ENCODE peak calls at places on chromosomes 2 and 18, in nine cellular contexts. K, Z, N, G, E, Q, R, O and B are unnamed samples.

GRCh38 chr18:45957100-45957499 is 10.0 kb downstream of the EPG5 start:
- DNase-seq in K (no peak), Z (no peak), N (no peak), G (no peak), E (no peak), Q (no peak), R (no peak), O (no peak), B (no peak)

GRCh38 chr2:239203443-239204142 is 197.2 kb downstream of the HDAC4 start:
- DNase-seq in K (no peak), Z (no peak), N (no peak), G (no peak), E (no peak), Q (no peak), R (no peak), O (no peak), B (no peak)

GRCh38 chr18:50880108-50880465 is 1.2 kb downstream of the ME2 start:
- DNase-seq in K (no peak), Z (no peak), N (no peak), G (no peak), E (no peak), Q (no peak), R (no peak), O (peak; percentile 20), B (no peak)

GRCh38 chr2:205754924-205755321 is 72.6 kb downstream of the NRP2 start:
- DNase-seq in K (no peak), Z (peak; percentile 62), N (no peak), G (peak; percentile 19), E (peak; percentile 39), Q (no peak), R (no peak), O (no peak), B (no peak)

GRCh38 chr2:187003038-187003543 is 154.1 kb upstream of the ZSWIM2 start:
- DNase-seq in K (no peak), Z (no peak), N (no peak), G (peak; percentile 49), E (no peak), Q (no peak), R (no peak), O (no peak), B (no peak)

GRCh38 chr2:51103205-51103604 is 71.3 kb upstream of the NRXN1 start:
- DNase-seq in K (no peak), Z (peak; percentile 4), N (no peak), G (no peak), E (peak; percentile 7), Q (peak; percentile 46), R (no peak), O (peak; percentile 74), B (no peak)

GRCh38 chr2:51006641-51007040 is 25.3 kb downstream of the NRXN1 start:
- DNase-seq in K (no peak), Z (no peak), N (no peak), G (no peak), E (no peak), Q (no peak), R (no peak), O (peak; percentile 32), B (no peak)

GRCh38 chr2:235070063-235070706 is 118.4 kb downstream of the SH3BP4 start:
- DNase-seq in K (no peak), Z (no peak), N (no peak), G (no peak), E (no peak), Q (no peak), R (no peak), O (peak; percentile 57), B (peak; percentile 18)

GRCh38 chr18:70423120-70423519 is 134.3 kb downstream of the SOCS6 start:
- DNase-seq in K (no peak), Z (no peak), N (no peak), G (no peak), E (peak; percentile 16), Q (no peak), R (no peak), O (no peak), B (no peak)

GRCh38 chr18:63477972-63478371 is 1.2 kb downstream of the SERPINB5 start:
- DNase-seq in K (no peak), Z (no peak), N (no peak), G (no peak), E (no peak), Q (no peak), R (no peak), O (no peak), B (no peak)
- H3K4me3 ChIP-seq in K (no peak overlapping the region), Z (peak overlapping the region; percentile 67), N (no peak overlapping the region), G (no peak overlapping the region), E (no peak overlapping the region), Q (no peak overlapping the region), R (no peak overlapping the region), O (no peak overlapping the region), B (no peak overlapping the region)

GRCh38 chr2:47486858-47487497 is 84.0 kb downstream of the MSH2 start:
- DNase-seq in K (no peak), Z (no peak), N (no peak), G (no peak), E (no peak), Q (no peak), R (no peak), O (no peak), B (no peak)

GRCh38 chr2:47485751-47486300 is 82.9 kb downstream of the MSH2 start:
- DNase-seq in K (no peak), Z (no peak), N (no peak), G (no peak), E (no peak), Q (no peak), R (no peak), O (no peak), B (no peak)

GRCh38 chr2:47479863-47480262 is 76.9 kb downstream of the MSH2 start:
- DNase-seq in K (no peak), Z (no peak), N (no peak), G (no peak), E (no peak), Q (no peak), R (no peak), O (no peak), B (no peak)

GRCh38 chr2:47485177-47485576 is 82.2 kb downstream of the MSH2 start:
- DNase-seq in K (no peak), Z (no peak), N (no peak), G (no peak), E (no peak), Q (no peak), R (no peak), O (no peak), B (no peak)

DNA sequence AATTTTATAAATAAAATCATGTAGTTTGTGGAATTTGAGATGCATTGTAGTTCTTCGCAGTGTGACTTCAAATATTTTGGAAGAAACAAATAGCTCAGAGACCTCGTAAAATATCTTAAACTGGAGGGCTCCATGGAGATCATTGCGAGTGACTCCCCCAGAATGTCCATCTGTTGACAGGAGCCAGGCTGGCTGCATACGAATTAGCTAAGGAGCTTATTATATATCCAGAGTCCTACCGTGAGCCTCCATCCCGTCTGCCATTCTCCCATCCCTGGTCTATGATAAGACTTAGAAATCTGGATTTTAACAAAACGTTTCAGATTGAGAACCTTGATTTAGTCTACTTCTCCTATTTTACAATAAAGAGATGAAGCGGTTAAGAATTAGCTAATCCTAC is 80.2 kb downstream of the MSH2 start:
- DNase-seq in K (no peak), Z (no peak), N (no peak), G (no peak), E (no peak), Q (no peak), R (no peak), O (no peak), B (no peak)
- H3K36me3 ChIP-seq in K (peaks cover 5% of the 10 kb centered on the region), Z (peaks cover 16% of the 10 kb centered on the region), N (no peaks in the 10 kb centered on the region), G (peaks cover 57% of the 10 kb centered on the region), E (no peaks in the 10 kb centered on the region), Q (no peaks in the 10 kb centered on the region), R (peaks cover 7% of the 10 kb centered on the region), O (peaks cover 45% of the 10 kb centered on the region), B (peaks cover 2% of the 10 kb centered on the region)

GRCh38 chr2:164777847-164778246 is 63.8 kb downstream of the COBLL1 start:
- DNase-seq in K (no peak), Z (no peak), N (no peak), G (no peak), E (no peak), Q (no peak), R (no peak), O (no peak), B (no peak)

GRCh38 chr2:164771897-164772296 is 69.7 kb downstream of the COBLL1 start:
- DNase-seq in K (no peak), Z (no peak), N (no peak), G (no peak), E (no peak), Q (no peak), R (no peak), O (no peak), B (no peak)

GRCh38 chr2:164778723-164779122 is 62.9 kb downstream of the COBLL1 start:
- DNase-seq in K (no peak), Z (no peak), N (no peak), G (no peak), E (no peak), Q (no peak), R (no peak), O (no peak), B (no peak)

GRCh38 chr2:164770421-164770916 is 71.2 kb downstream of the COBLL1 start:
- DNase-seq in K (no peak), Z (no peak), N (no peak), G (no peak), E (no peak), Q (no peak), R (no peak), O (no peak), B (no peak)

GRCh38 chr2:164773635-164774034 is 68.0 kb downstream of the COBLL1 start:
- DNase-seq in K (no peak), Z (no peak), N (no peak), G (no peak), E (no peak), Q (no peak), R (no peak), O (no peak), B (no peak)
- H3K4me1 ChIP-seq in K (peaks cover 48% of the 10 kb centered on the region), Z (no peaks in the 10 kb centered on the region), N (no peaks in the 10 kb centered on the region), G (no peaks in the 10 kb centered on the region), E (no peaks in the 10 kb centered on the region), Q (peaks cover 6% of the 10 kb centered on the region), R (no peaks in the 10 kb centered on the region), O (no peaks in the 10 kb centered on the region), B (no peaks in the 10 kb centered on the region)

DNA sequence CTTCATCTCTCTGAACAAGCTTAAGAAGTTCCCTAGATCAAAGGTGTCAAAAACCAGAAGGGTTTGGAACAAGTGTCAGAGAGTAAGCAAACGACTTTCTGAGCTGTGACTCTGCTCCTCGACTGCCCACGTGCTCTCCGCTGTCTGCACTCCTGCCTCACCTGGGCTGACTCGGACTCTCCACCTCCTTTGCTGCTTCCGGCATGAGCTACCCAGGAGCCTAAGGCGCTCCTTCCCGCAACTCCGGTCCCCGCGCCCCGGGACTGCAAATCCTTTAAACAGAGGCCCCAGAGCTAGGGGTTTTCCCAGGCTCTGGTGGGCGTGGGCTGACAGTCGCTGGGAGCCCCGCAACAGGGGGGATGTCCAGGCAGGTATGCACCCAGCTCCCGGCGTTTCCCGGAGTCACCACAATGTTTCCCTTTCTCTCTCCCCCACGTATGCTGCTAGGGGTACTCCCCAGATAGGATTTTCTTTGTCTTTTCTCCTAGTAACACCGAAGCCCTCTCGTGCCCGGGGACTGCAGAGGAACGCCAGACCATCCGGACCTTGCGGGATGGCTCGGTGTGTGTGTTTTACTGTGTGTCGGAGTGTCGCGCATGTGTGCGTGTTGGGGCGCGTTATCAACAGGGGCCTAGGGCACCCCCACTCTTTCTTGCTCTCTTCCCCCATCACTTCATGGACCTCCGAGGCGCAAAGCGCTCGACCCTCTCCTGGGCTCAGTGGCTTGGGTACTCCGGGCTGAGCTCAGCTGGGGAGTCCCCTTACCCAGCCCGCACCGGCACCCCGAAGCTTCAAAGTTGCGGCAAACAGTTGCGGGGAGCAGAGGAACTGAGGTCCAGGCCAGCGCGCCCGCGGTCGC is 719 bp upstream of the THSD7B start:
- DNase-seq in K (peak; percentile 27), Z (no peak), N (no peak), G (no peak), E (no peak), Q (peak; percentile 67), R (no peak), O (peak; percentile 81), B (no peak)
- H3K4me3 ChIP-seq in K (peak overlapping the region; percentile 27), Z (no peak overlapping the region), N (peak overlapping the region; percentile 42), G (no peak overlapping the region), E (peak overlapping the region; percentile 30), Q (peak overlapping the region; percentile 67), R (no peak overlapping the region), O (peak overlapping the region; percentile 80), B (peak overlapping the region; percentile 68)